ENCODE peak calls at places on chromosomes 2 and 18, in seven cellular contexts. One of them, this sample, is unnamed.

GRCh38 chr2:142694282-142694681 is 183.2 kb upstream of the KYNU start:
- DNase-seq in HepG2: no peak
- DNase-seq in transverse colon: no peak
- DNase-seq in A673: no peak
- DNase-seq in IMR-90: no peak
- DNase-seq in stomach: no peak
- DNase-seq in CD8-positive, alpha-beta T cell: no peak
- DNase-seq in this sample: no peak

GRCh38 chr2:226466124-226466523 is 333.5 kb downstream of the IRS1 start:
- DNase-seq in HepG2: no peak
- DNase-seq in transverse colon: no peak
- DNase-seq in A673: no peak
- DNase-seq in IMR-90: no peak
- DNase-seq in stomach: no peak
- DNase-seq in CD8-positive, alpha-beta T cell: no peak
- DNase-seq in this sample: no peak

GRCh38 chr2:6309415-6310185 is 556.1 kb downstream of the CMPK2 start:
- DNase-seq in HepG2: no peak
- DNase-seq in transverse colon: no peak
- DNase-seq in A673: peak; percentile 57
- DNase-seq in IMR-90: no peak
- DNase-seq in stomach: no peak
- DNase-seq in CD8-positive, alpha-beta T cell: no peak
- DNase-seq in this sample: no peak

GRCh38 chr2:8107162-8107561 is 574.7 kb upstream of the ID2 start:
- DNase-seq in HepG2: no peak
- DNase-seq in transverse colon: no peak
- DNase-seq in A673: no peak
- DNase-seq in IMR-90: no peak
- DNase-seq in stomach: no peak
- DNase-seq in CD8-positive, alpha-beta T cell: no peak
- DNase-seq in this sample: no peak

GRCh38 chr2:175063741-175064140 is 58.6 kb upstream of the CHN1 start:
- DNase-seq in HepG2: peak; percentile 45
- DNase-seq in transverse colon: no peak
- DNase-seq in A673: no peak
- DNase-seq in IMR-90: peak; percentile 32
- DNase-seq in stomach: no peak
- DNase-seq in CD8-positive, alpha-beta T cell: no peak
- DNase-seq in this sample: no peak

GRCh38 chr2:149832256-149832655 is 244.7 kb upstream of the MMADHC start:
- DNase-seq in HepG2: no peak
- DNase-seq in transverse colon: no peak
- DNase-seq in A673: no peak
- DNase-seq in IMR-90: peak; percentile 45
- DNase-seq in stomach: no peak
- DNase-seq in CD8-positive, alpha-beta T cell: no peak
- DNase-seq in this sample: no peak

GRCh38 chr2:222427606-222428320 is 3.4 kb downstream of the SGPP2 start:
- DNase-seq in HepG2: no peak
- DNase-seq in transverse colon: peak; percentile 63
- DNase-seq in A673: no peak
- DNase-seq in IMR-90: no peak
- DNase-seq in stomach: peak; percentile 40
- DNase-seq in CD8-positive, alpha-beta T cell: no peak
- DNase-seq in this sample: no peak

GRCh38 chr2:196601430-196602306 is 37.8 kb upstream of the CCDC150 start:
- DNase-seq in HepG2: no peak
- DNase-seq in transverse colon: no peak
- DNase-seq in A673: no peak
- DNase-seq in IMR-90: peak; percentile 97
- DNase-seq in stomach: peak; percentile 26
- DNase-seq in CD8-positive, alpha-beta T cell: no peak
- DNase-seq in this sample: no peak

GRCh38 chr2:202908186-202908585 is 3.3 kb downstream of the WDR12 start:
- DNase-seq in HepG2: no peak
- DNase-seq in transverse colon: no peak
- DNase-seq in A673: no peak
- DNase-seq in IMR-90: no peak
- DNase-seq in stomach: no peak
- DNase-seq in CD8-positive, alpha-beta T cell: no peak
- DNase-seq in this sample: no peak

GRCh38 chr2:44304258-44304657 is 29.0 kb downstream of the SLC3A1 start:
- DNase-seq in HepG2: no peak
- DNase-seq in transverse colon: no peak
- DNase-seq in A673: no peak
- DNase-seq in IMR-90: no peak
- DNase-seq in stomach: no peak
- DNase-seq in CD8-positive, alpha-beta T cell: no peak
- DNase-seq in this sample: no peak

GRCh38 chr18:22871809-22872525 is 61.2 kb upstream of the RBBP8 start:
- DNase-seq in HepG2: no peak
- DNase-seq in transverse colon: no peak
- DNase-seq in A673: no peak
- DNase-seq in IMR-90: peak; percentile 31
- DNase-seq in stomach: no peak
- DNase-seq in CD8-positive, alpha-beta T cell: no peak
- DNase-seq in this sample: no peak

GRCh38 chr2:15768142-15769088 is 171.9 kb upstream of the MYCN start:
- DNase-seq in HepG2: no peak
- DNase-seq in transverse colon: no peak
- DNase-seq in A673: no peak
- DNase-seq in IMR-90: no peak
- DNase-seq in stomach: no peak
- DNase-seq in CD8-positive, alpha-beta T cell: no peak
- DNase-seq in this sample: no peak

GRCh38 chr18:8610442-8610801 is 1.2 kb downstream of the RAB12 start:
- DNase-seq in HepG2: no peak
- DNase-seq in transverse colon: peak; percentile 14
- DNase-seq in A673: no peak
- DNase-seq in IMR-90: peak; percentile 19
- DNase-seq in stomach: no peak
- DNase-seq in CD8-positive, alpha-beta T cell: no peak
- DNase-seq in this sample: no peak

GRCh38 chr2:197357986-197358385 is 47.4 kb upstream of the ANKRD44 start:
- DNase-seq in HepG2: no peak
- DNase-seq in transverse colon: no peak
- DNase-seq in A673: no peak
- DNase-seq in IMR-90: no peak
- DNase-seq in stomach: no peak
- DNase-seq in CD8-positive, alpha-beta T cell: no peak
- DNase-seq in this sample: no peak

GRCh38 chr2:38685116-38685735 is 19.3 kb downstream of the GALM start:
- DNase-seq in HepG2: peak; percentile 87
- DNase-seq in transverse colon: no peak
- DNase-seq in A673: no peak
- DNase-seq in IMR-90: peak; percentile 41
- DNase-seq in stomach: no peak
- DNase-seq in CD8-positive, alpha-beta T cell: no peak
- DNase-seq in this sample: no peak

GRCh38 chr2:241574911-241575623 is 16.5 kb downstream of the BOK start:
- DNase-seq in HepG2: no peak
- DNase-seq in transverse colon: no peak
- DNase-seq in A673: no peak
- DNase-seq in IMR-90: no peak
- DNase-seq in stomach: no peak
- DNase-seq in CD8-positive, alpha-beta T cell: no peak
- DNase-seq in this sample: no peak

GRCh38 chr2:48829036-48829435 is 73.5 kb upstream of the LHCGR start:
- DNase-seq in HepG2: no peak
- DNase-seq in transverse colon: no peak
- DNase-seq in A673: no peak
- DNase-seq in IMR-90: peak; percentile 82
- DNase-seq in stomach: no peak
- DNase-seq in CD8-positive, alpha-beta T cell: no peak
- DNase-seq in this sample: no peak

GRCh38 chr18:79555885-79556284 is 123.7 kb upstream of the CTDP1 start:
- DNase-seq in HepG2: no peak
- DNase-seq in transverse colon: no peak
- DNase-seq in A673: no peak
- DNase-seq in IMR-90: no peak
- DNase-seq in stomach: no peak
- DNase-seq in CD8-positive, alpha-beta T cell: no peak
- DNase-seq in this sample: peak; percentile 28

GRCh38 chr2:31138037-31138962 is at the start of gene GALNT14:
- DNase-seq in HepG2: no peak
- DNase-seq in transverse colon: peak; percentile 32
- DNase-seq in A673: peak; percentile 79
- DNase-seq in IMR-90: peak; percentile 7
- DNase-seq in stomach: peak; percentile 53
- DNase-seq in CD8-positive, alpha-beta T cell: no peak
- DNase-seq in this sample: peak; percentile 94

GRCh38 chr2:48148841-48149240 is 242.5 kb upstream of the FBXO11 start:
- DNase-seq in HepG2: no peak
- DNase-seq in transverse colon: no peak
- DNase-seq in A673: no peak
- DNase-seq in IMR-90: no peak
- DNase-seq in stomach: no peak
- DNase-seq in CD8-positive, alpha-beta T cell: no peak
- DNase-seq in this sample: no peak

GRCh38 chr18:48616484-48617255 is 77.8 kb downstream of the CTIF start:
- DNase-seq in HepG2: no peak
- DNase-seq in transverse colon: no peak
- DNase-seq in A673: no peak
- DNase-seq in IMR-90: no peak
- DNase-seq in stomach: no peak
- DNase-seq in CD8-positive, alpha-beta T cell: no peak
- DNase-seq in this sample: no peak

GRCh38 chr2:189580267-189580661 is 322 bp downstream of the SLC40A1 start:
- DNase-seq in HepG2: peak; percentile 40
- DNase-seq in transverse colon: peak; percentile 37
- DNase-seq in A673: no peak
- DNase-seq in IMR-90: no peak
- DNase-seq in stomach: peak; percentile 29
- DNase-seq in CD8-positive, alpha-beta T cell: no peak
- DNase-seq in this sample: peak; percentile 79

GRCh38 chr18:35876243-35876642 is 96.2 kb upstream of the RMP24 start:
- DNase-seq in HepG2: no peak
- DNase-seq in transverse colon: no peak
- DNase-seq in A673: no peak
- DNase-seq in IMR-90: no peak
- DNase-seq in stomach: no peak
- DNase-seq in CD8-positive, alpha-beta T cell: no peak
- DNase-seq in this sample: no peak

GRCh38 chr2:120803764-120804335 is 68.2 kb downstream of the GLI2 start:
- DNase-seq in HepG2: no peak
- DNase-seq in transverse colon: no peak
- DNase-seq in A673: no peak
- DNase-seq in IMR-90: peak; percentile 64
- DNase-seq in stomach: no peak
- DNase-seq in CD8-positive, alpha-beta T cell: no peak
- DNase-seq in this sample: peak; percentile 53

GRCh38 chr18:11407900-11408299 is 201.5 kb upstream of the SLC35G4 start:
- DNase-seq in HepG2: no peak
- DNase-seq in transverse colon: no peak
- DNase-seq in A673: no peak
- DNase-seq in IMR-90: peak; percentile 51
- DNase-seq in stomach: no peak
- DNase-seq in CD8-positive, alpha-beta T cell: no peak
- DNase-seq in this sample: no peak

GRCh38 chr2:11622611-11623010 is 47.4 kb downstream of the NTSR2 start:
- DNase-seq in HepG2: no peak
- DNase-seq in transverse colon: no peak
- DNase-seq in A673: no peak
- DNase-seq in IMR-90: no peak
- DNase-seq in stomach: no peak
- DNase-seq in CD8-positive, alpha-beta T cell: no peak
- DNase-seq in this sample: no peak

GRCh38 chr2:101779190-101779589 is 81.7 kb downstream of the MAP4K4 start:
- DNase-seq in HepG2: no peak
- DNase-seq in transverse colon: no peak
- DNase-seq in A673: no peak
- DNase-seq in IMR-90: no peak
- DNase-seq in stomach: no peak
- DNase-seq in CD8-positive, alpha-beta T cell: no peak
- DNase-seq in this sample: no peak
- H3K4me1 ChIP-seq in HepG2: peaks cover 96% of the 10 kb centered on the region
- H3K4me1 ChIP-seq in transverse colon: peaks cover 13% of the 10 kb centered on the region
- H3K4me1 ChIP-seq in A673: peaks cover 63% of the 10 kb centered on the region
- H3K4me1 ChIP-seq in IMR-90: peaks cover 27% of the 10 kb centered on the region
- H3K4me1 ChIP-seq in stomach: peaks cover 15% of the 10 kb centered on the region
- H3K4me1 ChIP-seq in CD8-positive, alpha-beta T cell: peaks cover 76% of the 10 kb centered on the region
- H3K4me1 ChIP-seq in this sample: peaks cover 60% of the 10 kb centered on the region

DNA sequence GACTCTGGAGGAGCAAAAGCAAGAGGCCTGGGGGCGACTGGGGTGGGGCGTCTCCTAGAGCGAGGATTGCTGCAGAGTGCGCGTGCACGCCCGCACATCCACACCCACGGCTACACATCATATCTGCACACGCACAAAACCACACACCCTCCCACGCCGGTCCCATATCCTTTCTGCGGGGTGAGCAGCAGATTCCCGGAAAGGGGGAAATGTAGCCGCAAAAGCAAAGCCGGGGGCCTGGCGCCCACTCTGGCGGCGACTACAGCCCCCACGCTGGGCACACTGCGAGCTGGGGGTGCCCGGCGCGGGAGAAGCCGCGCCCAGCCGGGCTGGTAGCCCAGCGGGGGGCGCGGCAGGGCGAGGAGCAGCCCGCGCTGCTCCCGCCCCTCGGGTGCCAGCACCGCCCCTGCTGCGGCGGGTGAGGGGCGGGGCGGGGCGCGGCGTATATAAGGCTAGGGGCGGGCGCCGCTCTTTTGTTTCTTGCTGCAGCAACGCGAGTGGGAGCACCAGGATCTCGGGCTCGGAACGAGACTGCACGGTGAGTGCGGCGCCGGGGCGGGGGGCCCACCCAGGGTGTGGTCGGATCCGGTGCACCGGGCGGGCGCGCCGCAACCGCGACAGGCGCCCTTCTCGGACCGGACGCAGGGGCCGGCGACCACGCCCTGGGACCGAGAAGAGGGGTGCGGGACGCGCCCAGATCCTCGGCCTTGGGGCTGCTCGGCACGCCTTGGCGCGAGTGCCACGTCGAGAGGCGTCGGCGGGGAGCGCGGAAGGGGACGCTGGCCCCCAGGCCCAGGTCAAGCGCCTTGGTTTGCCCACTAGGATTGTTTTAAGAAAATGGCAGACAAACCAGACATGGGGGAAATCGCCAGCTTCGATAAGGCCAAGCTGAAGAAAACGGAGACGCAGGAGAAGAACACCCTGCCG is at the start of gene TMSB10:
- DNase-seq in HepG2: peak; percentile 73
- DNase-seq in transverse colon: peak; percentile 93
- DNase-seq in A673: peak; percentile 90
- DNase-seq in IMR-90: peak; percentile 80
- DNase-seq in stomach: peak; percentile 89
- DNase-seq in CD8-positive, alpha-beta T cell: peak; percentile 89
- DNase-seq in this sample: peak; percentile 92
- TF ChIP-seq CTCF in HepG2: peak; percentile 35
- TF ChIP-seq CTCF in transverse colon: no peak
- TF ChIP-seq CTCF in A673: no peak
- TF ChIP-seq CTCF in IMR-90: peak; percentile 19
- TF ChIP-seq CTCF in stomach: no peak
- TF ChIP-seq CTCF in CD8-positive, alpha-beta T cell: no peak
- TF ChIP-seq CTCF in this sample: no peak

GRCh38 chr2:224925066-224925821 is 117.0 kb downstream of the DOCK10 start:
- DNase-seq in HepG2: no peak
- DNase-seq in transverse colon: no peak
- DNase-seq in A673: no peak
- DNase-seq in IMR-90: no peak
- DNase-seq in stomach: no peak
- DNase-seq in CD8-positive, alpha-beta T cell: no peak
- DNase-seq in this sample: no peak
- H3K27ac ChIP-seq in HepG2: no peak overlapping the region
- H3K27ac ChIP-seq in transverse colon: peak overlapping the region; percentile 73
- H3K27ac ChIP-seq in A673: no peak overlapping the region
- H3K27ac ChIP-seq in IMR-90: no peak overlapping the region
- H3K27ac ChIP-seq in stomach: peak overlapping the region; percentile 86
- H3K27ac ChIP-seq in CD8-positive, alpha-beta T cell: no peak overlapping the region
- H3K27ac ChIP-seq in this sample: peak overlapping the region; percentile 78

GRCh38 chr18:55579888-55580287 is 8.1 kb downstream of the TCF4 start:
- DNase-seq in HepG2: no peak
- DNase-seq in transverse colon: no peak
- DNase-seq in A673: no peak
- DNase-seq in IMR-90: no peak
- DNase-seq in stomach: no peak
- DNase-seq in CD8-positive, alpha-beta T cell: no peak
- DNase-seq in this sample: no peak
- H3K4me1 ChIP-seq in HepG2: no peaks in the 10 kb centered on the region
- H3K4me1 ChIP-seq in transverse colon: peaks cover 4% of the 10 kb centered on the region
- H3K4me1 ChIP-seq in A673: peaks cover 32% of the 10 kb centered on the region
- H3K4me1 ChIP-seq in IMR-90: peaks cover 6% of the 10 kb centered on the region
- H3K4me1 ChIP-seq in stomach: no peaks in the 10 kb centered on the region
- H3K4me1 ChIP-seq in CD8-positive, alpha-beta T cell: no peaks in the 10 kb centered on the region
- H3K4me1 ChIP-seq in this sample: no peaks in the 10 kb centered on the region